ENCODE peak calls at places on chromosomes 7 and 10, in four cellular contexts. O, U, L and B are unnamed samples.

GRCh38 chr7:123538189-123538714 is 3.9 kb upstream of the IQUB start:
- DNase-seq in O (no peak), U (peak; percentile 53), L (peak; percentile 82), B (no peak)

GRCh38 chr7:24602860-24603456 is 29.7 kb downstream of the PALS2 start:
- DNase-seq in O (no peak), U (no peak), L (no peak), B (no peak)

GRCh38 chr10:112955736-112956421 is 5.8 kb downstream of the TCF7L2 start:
- DNase-seq in O (no peak), U (no peak), L (no peak), B (no peak)

GRCh38 chr7:18475488-18475887 is 20.1 kb upstream of the HDAC9 start:
- DNase-seq in O (no peak), U (no peak), L (no peak), B (no peak)

GRCh38 chr7:94395141-94396041 is 696 bp downstream of the COL1A2 start:
- DNase-seq in O (peak; percentile 36), U (no peak), L (peak; percentile 92), B (no peak)

GRCh38 chr7:102175423-102176170 is 111.1 kb upstream of the SH2B2 start:
- DNase-seq in O (no peak), U (no peak), L (no peak), B (no peak)

GRCh38 chr7:38736135-38736534 is 105.0 kb upstream of the AMPH start:
- DNase-seq in O (no peak), U (no peak), L (no peak), B (no peak)

GRCh38 chr10:28087675-28088351 is 88.9 kb upstream of the ODAD2 start:
- DNase-seq in O (no peak), U (no peak), L (peak; percentile 32), B (no peak)

GRCh38 chr7:129845178-129845971 is 107.4 kb downstream of the UBE2H start:
- DNase-seq in O (no peak), U (no peak), L (no peak), B (no peak)

GRCh38 chr10:72254891-72255568 is 18.7 kb upstream of the DDIT4 start:
- DNase-seq in O (peak; percentile 62), U (no peak), L (peak; percentile 72), B (no peak)

GRCh38 chr10:348456-348855 is 213.2 kb downstream of the ZMYND11 start:
- DNase-seq in O (no peak), U (no peak), L (no peak), B (no peak)

GRCh38 chr7:17822557-17823173 is 117.6 kb downstream of the SNX13 start:
- DNase-seq in O (peak; percentile 2), U (no peak), L (peak; percentile 29), B (no peak)

GRCh38 chr10:77279207-77279606 is 358.4 kb downstream of the KCNMA1 start:
- DNase-seq in O (no peak), U (no peak), L (no peak), B (no peak)

GRCh38 chr7:55572378-55573233 is at the start of gene VOPP1:
- DNase-seq in O (peak; percentile 75), U (no peak), L (peak; percentile 86), B (peak; percentile 60)

GRCh38 chr10:14173391-14173705 is 157.4 kb downstream of the FRMD4A start:
- DNase-seq in O (no peak), U (no peak), L (no peak), B (no peak)

GRCh38 chr7:48250441-48250951 is 79.2 kb downstream of the ABCA13 start:
- DNase-seq in O (no peak), U (no peak), L (no peak), B (no peak)

GRCh38 chr7:92794846-92795245 is 41.5 kb downstream of the CDK6 start:
- DNase-seq in O (no peak), U (no peak), L (peak; percentile 10), B (no peak)

GRCh38 chr7:143120696-143121405 is 11.0 kb upstream of the PIP start:
- DNase-seq in O (no peak), U (no peak), L (peak; percentile 21), B (no peak)

GRCh38 chr10:132296671-132297443 is 10.9 kb downstream of the STK32C start:
- DNase-seq in O (no peak), U (no peak), L (no peak), B (no peak)

GRCh38 chr10:113967096-113967495 is 76.6 kb upstream of the ADRB1 start:
- DNase-seq in O (no peak), U (no peak), L (no peak), B (no peak)

GRCh38 chr7:155298834-155299538 is 1.3 kb downstream of the INSIG1 start:
- DNase-seq in O (peak; percentile 81), U (peak; percentile 72), L (peak; percentile 94), B (peak; percentile 66)
- TF ChIP-seq CTCF in O (no peak), U (no peak), L (no peak), B (no peak)

DNA sequence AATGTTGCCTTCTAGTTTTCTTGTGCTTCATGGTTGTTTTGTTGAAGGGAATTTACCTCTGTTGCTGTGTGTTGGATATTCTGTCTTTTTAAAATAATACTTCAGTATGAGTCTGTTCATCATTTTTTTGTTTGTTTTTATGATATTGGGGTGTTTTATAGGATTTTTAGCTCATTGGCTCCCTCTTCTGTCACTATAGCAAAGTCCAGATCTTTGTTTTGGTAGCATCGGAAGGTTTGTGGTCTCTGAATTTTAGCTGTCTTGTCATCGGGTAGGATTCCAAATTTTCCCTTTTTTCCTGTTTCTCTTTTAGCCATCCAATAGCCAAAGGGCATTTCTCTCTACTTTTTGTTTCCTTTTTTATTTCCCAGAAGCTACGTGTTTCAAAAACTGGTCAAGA is 91.4 kb downstream of the EXOC4 start:
- DNase-seq in O (no peak), U (no peak), L (peak; percentile 17), B (no peak)
- TF ChIP-seq CTCF in O (peak; percentile 24), U (peak; percentile 36), L (peak; percentile 65), B (peak; percentile 48)

GRCh38 chr10:120423350-120424197 is 33.5 kb upstream of the PLPP4 start:
- DNase-seq in O (peak; percentile 54), U (no peak), L (peak; percentile 55), B (peak; percentile 20)
- TF ChIP-seq CTCF in O (peak; percentile 83), U (peak; percentile 87), L (peak; percentile 93), B (peak; percentile 88)

DNA sequence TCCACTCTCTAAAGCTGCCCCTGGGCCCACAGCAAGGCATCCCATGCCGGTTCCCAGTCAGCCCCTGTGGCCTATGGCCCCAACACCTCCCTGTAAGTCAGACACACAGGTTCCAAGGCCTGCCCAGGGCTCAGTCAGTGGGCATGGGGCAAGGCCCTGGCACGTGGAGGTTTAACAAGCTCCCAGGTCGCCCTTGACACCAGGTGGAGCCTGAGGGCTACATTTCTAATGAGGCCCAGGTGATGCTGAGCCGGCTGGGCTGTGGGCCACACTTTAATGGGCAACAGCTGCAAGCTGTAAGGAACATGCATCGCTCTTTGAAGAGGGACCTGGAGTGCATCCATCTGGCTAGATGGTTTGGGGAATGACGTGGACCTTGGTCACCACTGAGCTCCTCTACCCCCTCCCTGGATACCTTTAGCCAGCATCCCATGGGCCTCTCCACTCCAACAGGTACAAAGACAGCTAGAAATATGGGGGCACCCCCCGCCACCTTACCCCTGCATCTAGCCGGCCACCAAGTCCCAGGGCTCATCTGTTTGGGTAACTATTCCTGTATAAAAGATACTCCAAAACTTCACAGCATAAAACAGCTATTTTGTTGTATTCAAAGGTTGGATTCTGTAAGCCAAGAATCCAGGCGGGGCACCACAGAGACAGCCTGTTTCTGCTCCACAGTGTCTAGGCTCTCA is 122.5 kb downstream of the OAT start:
- DNase-seq in O (no peak), U (no peak), L (no peak), B (no peak)
- TF ChIP-seq CTCF in O (no peak), U (no peak), L (peak; percentile 8), B (no peak)

DNA sequence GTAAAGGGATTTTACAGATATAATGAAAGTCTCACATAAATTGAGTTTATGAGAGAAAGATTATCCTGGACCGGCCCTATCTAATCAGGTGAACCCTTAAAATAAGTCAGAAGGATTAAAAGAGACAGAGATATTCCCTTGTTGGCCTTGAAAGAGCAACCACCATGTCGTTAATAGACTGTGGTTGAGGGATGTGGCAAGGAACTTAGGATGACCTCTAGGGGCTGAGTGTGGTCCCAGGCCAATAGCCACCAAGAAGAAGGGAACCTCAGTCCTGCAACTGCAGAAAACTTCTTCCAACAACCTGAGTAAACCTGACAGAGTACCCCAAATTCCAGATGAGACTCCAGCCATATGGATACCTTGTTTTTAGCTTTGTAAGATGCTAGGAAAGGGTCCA is 121.5 kb downstream of the POLR1F start:
- DNase-seq in O (no peak), U (no peak), L (peak; percentile 4), B (no peak)
- TF ChIP-seq CTCF in O (peak; percentile 12), U (no peak), L (peak; percentile 39), B (peak; percentile 5)

GRCh38 chr10:84049300-84050015 is 89.9 kb upstream of the GHITM start:
- DNase-seq in O (no peak), U (no peak), L (no peak), B (no peak)

GRCh38 chr10:84059526-84059925 is 79.8 kb upstream of the GHITM start:
- DNase-seq in O (no peak), U (no peak), L (no peak), B (no peak)

DNA sequence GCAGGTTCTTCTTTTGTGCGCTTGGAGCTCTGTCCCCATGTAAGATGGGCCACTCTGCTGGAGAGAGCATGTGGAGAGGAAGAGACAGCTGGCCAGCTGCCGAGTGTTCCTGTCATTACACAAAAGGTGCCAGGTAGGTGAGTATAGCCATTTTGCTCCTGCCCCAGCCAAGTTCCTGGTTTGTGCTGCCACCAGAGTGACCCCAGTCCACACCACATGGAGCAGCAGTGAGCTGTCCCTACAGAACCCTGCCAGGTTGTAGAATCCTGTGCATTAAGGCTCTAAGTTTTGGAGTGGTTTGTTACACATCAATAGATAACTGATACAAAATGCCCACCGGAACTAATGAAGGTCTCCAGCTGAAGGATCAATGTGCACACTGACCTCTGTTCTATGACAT is 84.6 kb upstream of the GHITM start:
- DNase-seq in O (no peak), U (no peak), L (no peak), B (no peak)
- TF ChIP-seq CTCF in O (no peak), U (no peak), L (no peak), B (no peak)

GRCh38 chr10:30493609-30494530 is 59.9 kb downstream of the MAP3K8 start:
- DNase-seq in O (no peak), U (peak; percentile 9), L (no peak), B (no peak)
- TF ChIP-seq CTCF in O (no peak), U (no peak), L (peak; percentile 28), B (no peak)